ENCODE peak calls at places on chromosome 18, in seven cellular contexts. A is esophagus muscularis mucosa, M is fibroblast of mammary gland, W is smooth muscle cell of the brain vasculature, G is naive B cell, D is stomach, J is fibroblast of pulmonary artery. S is an unnamed sample.

GRCh38 chr18:34122724-34123334 is 101.9 kb downstream of the NOL4 start:
- DNase-seq in A (no peak), M (peak), W (no peak), G (no peak), D (peak), J (peak), S (peak)

GRCh38 chr18:3250237-3251107 is 2.9 kb downstream of the MYL12A start:
- DNase-seq in A (no peak), M (peak), W (no peak), G (no peak), D (no peak), J (peak), S (peak)

GRCh38 chr18:48801728-48802542 is 148.8 kb downstream of the SMAD7 start:
- DNase-seq in A (no peak), M (no peak), W (no peak), G (no peak), D (peak), J (no peak), S (no peak)

GRCh38 chr18:1914489-1914888 is 656.8 kb downstream of the METTL4 start:
- DNase-seq in A (no peak), M (no peak), W (no peak), G (no peak), D (no peak), J (peak), S (no peak)

GRCh38 chr18:54604211-54604610 is 13.2 kb downstream of the DYNAP start:
- DNase-seq in A (no peak), M (no peak), W (no peak), G (no peak), D (no peak), J (no peak), S (no peak)

GRCh38 chr18:36942264-36942663 is 113.3 kb downstream of the KIAA1328 start:
- DNase-seq in A (no peak), M (peak), W (peak), G (no peak), D (no peak), J (peak), S (peak)

GRCh38 chr18:76499596-76500340 is 4.7 kb upstream of the ZNF516 start:
- DNase-seq in A (no peak), M (no peak), W (no peak), G (peak), D (no peak), J (no peak), S (no peak)

GRCh38 chr18:37380546-37381110 is 185.0 kb downstream of the CELF4 start:
- DNase-seq in A (no peak), M (no peak), W (no peak), G (no peak), D (no peak), J (no peak), S (no peak)

GRCh38 chr18:4236940-4237686 is 218.0 kb downstream of the DLGAP1 start:
- DNase-seq in A (no peak), M (no peak), W (no peak), G (no peak), D (no peak), J (no peak), S (no peak)

GRCh38 chr18:74625157-74625556 is 27.5 kb downstream of the ZNF407 start:
- DNase-seq in A (no peak), M (no peak), W (no peak), G (no peak), D (no peak), J (no peak), S (no peak)

GRCh38 chr18:77897606-77898005 is 648.0 kb downstream of the GALR1 start:
- DNase-seq in A (no peak), M (no peak), W (no peak), G (no peak), D (no peak), J (no peak), S (no peak)

GRCh38 chr18:45378933-45379332 is 236.3 kb upstream of the SLC14A2 start:
- DNase-seq in A (no peak), M (no peak), W (no peak), G (no peak), D (no peak), J (no peak), S (no peak)

GRCh38 chr18:9701604-9702324 is 6.3 kb upstream of the RAB31 start:
- DNase-seq in A (no peak), M (no peak), W (no peak), G (no peak), D (no peak), J (no peak), S (no peak)

GRCh38 chr18:23926590-23926989 is 88.0 kb upstream of the TTC39C start:
- DNase-seq in A (no peak), M (no peak), W (no peak), G (no peak), D (no peak), J (no peak), S (no peak)